ENCODE peak calls at places on chromosomes 5 and 9, in eight cellular contexts. U is mesenchymal stem cell; S is cardiac fibroblast; O is Peyer's patch; X is dorsolateral prefrontal cortex; G is GM23248; H is CD8-positive, alpha-beta memory T cell; C is heart left ventricle. F is an unnamed sample.

GRCh38 chr9:99299214-99300102 is 77.4 kb downstream of the SEC61B start:
- DNase-seq in U (peak), S (peak), O (no peak), X (no peak), G (peak), H (no peak), C (no peak), F (no peak)

GRCh38 chr5:173615884-173616576 is 420 bp downstream of the BOD1 start:
- DNase-seq in U (peak), S (peak), O (peak), X (peak), G (peak), H (peak), C (peak), F (peak)

GRCh38 chr5:54701179-54701578 is 183.6 kb downstream of the SNX18 start:
- DNase-seq in U (peak), S (peak), O (no peak), X (no peak), G (peak), H (no peak), C (no peak), F (no peak)

GRCh38 chr5:65086234-65086886 is 317.6 kb downstream of the CWC27 start:
- DNase-seq in U (no peak), S (no peak), O (no peak), X (no peak), G (no peak), H (no peak), C (no peak), F (no peak)

GRCh38 chr5:122880749-122881148 is 35.3 kb downstream of the SNX24 start:
- DNase-seq in U (no peak), S (no peak), O (no peak), X (no peak), G (peak), H (no peak), C (no peak), F (no peak)

GRCh38 chr5:171808951-171809350 is 23.3 kb downstream of the SMIM23 start:
- DNase-seq in U (no peak), S (peak), O (no peak), X (no peak), G (peak), H (no peak), C (no peak), F (no peak)

GRCh38 chr9:121294866-121295661 is 27.1 kb downstream of the GSN start:
- DNase-seq in U (no peak), S (no peak), O (peak), X (no peak), G (no peak), H (no peak), C (peak), F (peak)

GRCh38 chr9:131402738-131403492 is 9.0 kb downstream of the PRRC2B start:
- DNase-seq in U (peak), S (peak), O (peak), X (peak), G (peak), H (no peak), C (peak), F (peak)

GRCh38 chr9:33815781-33816180 is 1.2 kb upstream of the UBE2R2 start:
- DNase-seq in U (no peak), S (no peak), O (no peak), X (no peak), G (no peak), H (no peak), C (no peak), F (no peak)

GRCh38 chr5:175059687-175060194 is 335.4 kb downstream of the MSX2 start:
- DNase-seq in U (no peak), S (no peak), O (peak), X (peak), G (peak), H (no peak), C (peak), F (peak)

GRCh38 chr9:136230773-136231172 is 14.8 kb downstream of the QSOX2 start:
- DNase-seq in U (no peak), S (no peak), O (no peak), X (no peak), G (no peak), H (no peak), C (no peak), F (no peak)
- H3K4me3 ChIP-seq in U (no peak), S (no peak), O (no peak), X (no peak), G (no peak), H (no peak), C (no peak), F (no peak)

DNA sequence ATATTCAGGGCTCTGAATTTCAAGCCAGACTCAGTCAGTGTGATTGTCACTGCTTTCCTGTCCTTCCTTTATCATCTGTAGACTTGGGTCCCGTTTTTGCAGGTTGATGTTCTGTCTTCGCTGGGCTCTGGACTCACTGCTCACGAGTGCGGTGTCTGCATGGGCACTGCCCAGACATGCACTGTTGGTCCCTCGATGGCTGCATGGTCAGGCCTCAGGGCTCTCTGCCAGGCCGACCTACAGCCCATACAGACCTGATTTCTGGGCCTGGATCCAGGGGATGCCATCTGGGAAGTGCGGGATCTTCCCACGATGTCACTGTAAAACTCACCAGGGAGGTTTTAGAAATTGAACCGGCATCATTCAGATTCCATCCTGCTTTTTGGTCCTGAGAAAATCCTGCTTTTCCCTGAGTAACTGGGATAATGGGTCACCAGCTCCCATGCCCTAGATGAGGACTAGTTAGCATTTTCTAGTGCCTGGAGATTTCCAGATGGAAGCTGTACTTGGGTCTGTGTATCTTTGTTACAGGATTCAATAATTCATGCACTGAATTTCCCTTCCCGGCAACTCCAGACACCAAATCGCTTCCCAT is 9.1 kb downstream of the S1PR3 start:
- DNase-seq in U (no peak), S (peak), O (no peak), X (no peak), G (peak), H (no peak), C (no peak), F (no peak)
- H3K4me3 ChIP-seq in U (peak), S (no peak), O (no peak), X (peak), G (no peak), H (no peak), C (peak), F (no peak)

DNA sequence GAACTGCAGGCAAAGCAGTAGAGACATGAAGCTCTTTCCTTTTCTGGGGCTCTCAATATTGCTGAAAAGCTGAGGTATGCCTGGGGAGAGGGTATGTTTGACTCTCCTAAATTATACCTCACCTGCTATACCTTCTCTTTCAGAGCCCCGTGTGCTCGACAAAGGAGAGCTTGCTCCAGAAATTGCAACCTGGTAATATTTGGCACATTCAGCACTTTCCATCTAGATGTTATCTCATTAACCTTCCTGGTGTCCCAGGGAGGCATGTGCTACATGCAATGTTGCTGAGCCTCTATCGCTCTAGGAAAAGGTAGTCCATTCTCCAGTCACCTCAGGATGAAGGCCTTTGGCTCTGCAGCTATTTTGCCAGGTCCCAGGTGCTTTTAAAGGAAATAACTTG is 78.5 kb upstream of the ZSWIM6 start:
- DNase-seq in U (no peak), S (no peak), O (no peak), X (no peak), G (no peak), H (no peak), C (no peak), F (no peak)
- H3K4me3 ChIP-seq in U (no peak), S (no peak), O (no peak), X (no peak), G (no peak), H (no peak), C (no peak), F (no peak)

DNA sequence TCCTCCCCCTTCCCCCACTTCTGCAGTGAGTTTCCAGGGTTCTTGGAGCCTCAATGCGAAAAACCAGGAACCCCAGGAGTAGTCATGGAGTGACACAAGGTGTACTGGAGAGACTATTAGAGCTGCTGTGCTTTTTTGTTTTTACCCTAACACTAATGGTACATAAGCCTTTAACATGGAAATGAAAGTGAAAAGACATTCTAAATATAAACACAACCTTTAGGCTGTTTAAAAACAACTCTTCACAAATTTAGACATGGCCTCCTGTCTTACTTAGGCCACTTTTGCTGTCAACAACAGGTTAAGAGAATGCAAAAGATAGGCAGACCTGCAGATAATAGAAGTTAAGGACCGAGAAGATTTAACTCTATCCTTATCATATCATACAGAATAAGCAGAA is 232.2 kb downstream of the DENND1A start:
- DNase-seq in U (no peak), S (no peak), O (no peak), X (no peak), G (no peak), H (no peak), C (no peak), F (no peak)
- H3K4me3 ChIP-seq in U (no peak), S (no peak), O (no peak), X (no peak), G (no peak), H (no peak), C (no peak), F (no peak)

GRCh38 chr5:43000198-43000840 is 39.8 kb downstream of the ANXA2R start:
- DNase-seq in U (peak), S (peak), O (no peak), X (no peak), G (peak), H (no peak), C (peak), F (no peak)
- H3K4me3 ChIP-seq in U (peak), S (peak), O (peak), X (peak), G (peak), H (no peak), C (peak), F (peak)

DNA sequence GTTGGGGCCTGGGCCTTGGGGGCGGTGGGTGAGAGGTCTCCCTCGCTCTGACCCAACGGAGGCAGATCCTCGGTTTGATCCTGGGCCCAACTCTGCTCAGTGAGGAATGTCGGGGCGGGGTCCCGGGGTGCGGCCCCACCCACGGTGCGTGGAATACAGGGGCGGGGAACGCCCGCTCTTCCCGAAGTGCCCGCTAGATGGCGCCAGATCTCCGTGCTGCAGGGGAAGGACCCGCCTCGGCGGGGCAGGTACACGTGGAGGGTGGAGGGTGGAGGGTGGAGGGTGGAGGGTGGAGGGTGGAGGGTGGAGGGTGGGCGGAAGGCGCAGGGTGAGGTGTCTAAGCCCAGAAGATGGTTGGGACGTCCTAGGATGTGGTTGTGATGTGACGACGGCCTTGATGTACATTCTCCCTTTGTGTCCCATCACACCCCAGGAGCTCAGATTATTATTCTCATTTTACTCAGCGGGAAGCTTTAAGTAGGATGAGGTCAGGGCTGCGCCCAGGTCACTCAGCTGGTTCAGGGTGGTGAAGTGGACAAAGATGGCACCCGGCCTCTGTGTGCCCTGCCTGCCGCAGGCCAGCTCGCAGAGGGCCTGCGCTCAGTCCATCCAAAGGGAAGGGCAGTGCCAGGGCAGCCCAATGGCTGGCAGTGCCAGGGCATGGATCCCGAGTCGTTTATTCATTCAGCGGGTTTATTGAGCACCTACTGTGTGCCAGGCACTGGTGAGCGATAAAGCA is 9.4 kb upstream of the RPS14 start:
- DNase-seq in U (peak), S (peak), O (peak), X (peak), G (peak), H (peak), C (peak), F (peak)
- H3K4me3 ChIP-seq in U (no peak), S (peak), O (peak), X (peak), G (peak), H (no peak), C (peak), F (peak)

GRCh38 chr9:105503873-105504272 is 54.1 kb upstream of the FKTN start:
- DNase-seq in U (peak), S (peak), O (no peak), X (no peak), G (peak), H (no peak), C (no peak), F (no peak)
- H3K4me3 ChIP-seq in U (no peak), S (no peak), O (no peak), X (no peak), G (no peak), H (no peak), C (no peak), F (no peak)

GRCh38 chr5:139665626-139666025 is 17.5 kb downstream of the CXXC5 start:
- DNase-seq in U (no peak), S (no peak), O (no peak), X (no peak), G (no peak), H (no peak), C (no peak), F (no peak)

GRCh38 chr5:139667001-139667729 is 19.0 kb downstream of the CXXC5 start:
- DNase-seq in U (no peak), S (no peak), O (no peak), X (no peak), G (peak), H (no peak), C (no peak), F (no peak)

GRCh38 chr5:139664727-139665351 is 16.7 kb downstream of the CXXC5 start:
- DNase-seq in U (no peak), S (no peak), O (no peak), X (peak), G (no peak), H (no peak), C (peak), F (peak)

GRCh38 chr5:139667730-139668063 is 19.5 kb downstream of the CXXC5 start:
- DNase-seq in U (peak), S (no peak), O (no peak), X (no peak), G (peak), H (no peak), C (no peak), F (no peak)

GRCh38 chr5:139666551-139666950 is 18.4 kb downstream of the CXXC5 start:
- DNase-seq in U (no peak), S (no peak), O (no peak), X (peak), G (peak), H (no peak), C (no peak), F (no peak)
- H3K4me3 ChIP-seq in U (no peak), S (no peak), O (no peak), X (peak), G (no peak), H (no peak), C (no peak), F (no peak)

GRCh38 chr5:141330299-141331080 is at the start of gene PCDHGA1:
- DNase-seq in U (no peak), S (peak), O (no peak), X (no peak), G (peak), H (peak), C (no peak), F (no peak)

GRCh38 chr5:141322261-141322660 is 1.7 kb upstream of the TAF7 start:
- DNase-seq in U (no peak), S (no peak), O (no peak), X (no peak), G (no peak), H (no peak), C (no peak), F (no peak)

GRCh38 chr5:141326088-141326854 is 4.0 kb upstream of the PCDHGA1 start:
- DNase-seq in U (peak), S (peak), O (peak), X (peak), G (peak), H (peak), C (peak), F (peak)

GRCh38 chr5:141328231-141328630 is 2.1 kb upstream of the PCDHGA1 start:
- DNase-seq in U (no peak), S (no peak), O (no peak), X (no peak), G (no peak), H (no peak), C (no peak), F (no peak)
- H3K4me3 ChIP-seq in U (no peak), S (no peak), O (no peak), X (no peak), G (no peak), H (no peak), C (no peak), F (no peak)

GRCh38 chr5:138140268-138140667 is 1.0 kb upstream of the NME5 start:
- DNase-seq in U (no peak), S (no peak), O (no peak), X (no peak), G (no peak), H (no peak), C (no peak), F (no peak)

GRCh38 chr5:138141734-138142133 is 2.5 kb upstream of the NME5 start:
- DNase-seq in U (no peak), S (no peak), O (no peak), X (no peak), G (no peak), H (no peak), C (no peak), F (no peak)

GRCh38 chr5:138138949-138139775 is at the start of gene NME5:
- DNase-seq in U (peak), S (peak), O (peak), X (peak), G (no peak), H (no peak), C (peak), F (peak)

GRCh38 chr5:138139776-138140080 is 500 bp upstream of the NME5 start:
- DNase-seq in U (no peak), S (no peak), O (no peak), X (no peak), G (no peak), H (no peak), C (no peak), F (no peak)
- H3K4me3 ChIP-seq in U (no peak), S (no peak), O (no peak), X (peak), G (no peak), H (no peak), C (peak), F (peak)

F was measured in heart right ventricle.